ENCODE peak calls at places on chromosomes 2 and 18, in four cellular contexts. T is activated T-helper 1 cell treated with anti-CD3 and anti-CD28 coated beads, Interleukin-2, amount 50 U/mL, for 16 hours; J is hypothalamus; G is AG08396. O is an unnamed sample.
A peak's percentile ranks its signal among the peaks of the same experiment; 100 is the strongest.

GRCh38 chr2:105854972-105855371 is 110.3 kb downstream of the NCK2 start:
- DNase-seq in T (no peak), G (no peak), J (no peak), O (no peak)

GRCh38 chr2:166373951-166374350 is 1.8 kb downstream of the SCN9A start:
- DNase-seq in J (no peak), G (peak; percentile 46), T (no peak), O (no peak)

GRCh38 chr2:239267411-239267941 is 133.3 kb downstream of the HDAC4 start:
- DNase-seq in J (no peak), G (peak; percentile 82), T (peak; percentile 79), O (peak; percentile 37)

GRCh38 chr2:64453710-64454315 is at the start of gene LGALSL:
- DNase-seq in T (no peak), G (peak; percentile 78), J (peak; percentile 64), O (peak; percentile 93)

GRCh38 chr2:162261032-162261945 is 18.0 kb upstream of the FAP start:
- DNase-seq in G (peak; percentile 31), J (no peak), T (peak; percentile 3), O (peak; percentile 60)

GRCh38 chr2:62785216-62785615 is 79.7 kb downstream of the EHBP1 start:
- DNase-seq in T (no peak), J (no peak), G (no peak), O (no peak)

GRCh38 chr2:239308696-239309397 is 92.0 kb downstream of the HDAC4 start:
- DNase-seq in J (no peak), T (no peak), G (peak; percentile 82), O (no peak)

GRCh38 chr18:21489119-21489750 is 111.3 kb downstream of the ESCO1 start:
- DNase-seq in G (peak; percentile 76), J (peak; percentile 3), T (no peak), O (no peak)

GRCh38 chr18:55406374-55407045 is 181.5 kb downstream of the TCF4 start:
- DNase-seq in G (no peak), J (peak; percentile 44), T (no peak), O (peak; percentile 86)

GRCh38 chr2:161956751-161957150 is 117.3 kb downstream of the DPP4 start:
- DNase-seq in J (no peak), G (no peak), T (no peak), O (no peak)

GRCh38 chr2:26424211-26424610 is 22.5 kb downstream of the DRC1 start:
- DNase-seq in T (no peak), G (no peak), J (no peak), O (no peak)

GRCh38 chr2:230256735-230257332 is 31.3 kb downstream of the SP140 start:
- DNase-seq in G (no peak), J (no peak), T (no peak), O (no peak)

GRCh38 chr2:130252880-130253645 is 54.8 kb upstream of the TUBA3E start:
- DNase-seq in T (no peak), J (no peak), G (peak; percentile 64), O (no peak)

GRCh38 chr2:105390454-105390853 is 8.4 kb downstream of the FHL2 start:
- DNase-seq in J (no peak), T (no peak), G (no peak), O (no peak)

GRCh38 chr18:72995558-72995957 is 127.8 kb upstream of the NETO1 start:
- DNase-seq in J (no peak), G (no peak), T (no peak), O (no peak)

GRCh38 chr18:37336568-37337285 is 228.9 kb downstream of the CELF4 start:
- DNase-seq in G (no peak), J (no peak), T (no peak), O (no peak)

GRCh38 chr2:168643979-168644378 is 158.5 kb upstream of the NOSTRIN start:
- DNase-seq in J (no peak), G (no peak), T (no peak), O (no peak)

GRCh38 chr2:26569216-26570082 is 71.7 kb downstream of the CIB4 start:
- DNase-seq in T (no peak), J (no peak), G (no peak), O (peak; percentile 4)

GRCh38 chr18:63859781-63860535 is 27.5 kb upstream of the SERPINB2 start:
- DNase-seq in J (no peak), G (no peak), T (no peak), O (no peak)

GRCh38 chr2:152481881-152482280 is 146.9 kb downstream of the FMNL2 start:
- DNase-seq in T (no peak), J (no peak), G (no peak), O (no peak)

GRCh38 chr2:165889761-165890242 is 63.8 kb downstream of the TTC21B start:
- DNase-seq in J (no peak), G (no peak), T (no peak), O (no peak)

GRCh38 chr2:170505631-170506270 is 209.4 kb upstream of the SP5 start:
- DNase-seq in G (peak; percentile 50), J (peak; percentile 83), T (no peak), O (peak; percentile 92)

GRCh38 chr18:75183524-75183923 is 25.4 kb downstream of the PTGR3 start:
- DNase-seq in J (no peak), T (no peak), G (no peak), O (no peak)

GRCh38 chr18:27377251-27377650 is 192.1 kb upstream of the CHST9 start:
- DNase-seq in G (no peak), T (no peak), J (no peak), O (no peak)

GRCh38 chr2:137183206-137183605 is 417.9 kb downstream of the THSD7B start:
- DNase-seq in J (no peak), T (no peak), G (no peak), O (no peak)

O was measured in posterior cingulate gyrus.